ENCODE peak calls at places on chromosomes 5 and 9, in seven cellular contexts. One of them, this sample, is unnamed.

GRCh38 chr9:79020266-79020665 is 551.5 kb upstream of the TLE4 start:
- DNase-seq in anterior cingulate cortex: no peak
- DNase-seq in right atrium auricular region: no peak
- DNase-seq in NAMALWA: no peak
- DNase-seq in activated CD8-positive, alpha-beta memory T cell treated with anti-CD3 and anti-CD28 coated beads, Interleukin-2, amount 50 U/mL, for 48 hours: no peak
- DNase-seq in HCEC 1CT: no peak
- DNase-seq in naive B cell: no peak
- DNase-seq in this sample: no peak

GRCh38 chr9:98056403-98057094 is at the start of gene NANS:
- DNase-seq in anterior cingulate cortex: peak; percentile 84
- DNase-seq in right atrium auricular region: peak; percentile 95
- DNase-seq in NAMALWA: peak; percentile 94
- DNase-seq in activated CD8-positive, alpha-beta memory T cell treated with anti-CD3 and anti-CD28 coated beads, Interleukin-2, amount 50 U/mL, for 48 hours: peak; percentile 96
- DNase-seq in HCEC 1CT: peak; percentile 96
- DNase-seq in naive B cell: peak; percentile 90
- DNase-seq in this sample: peak; percentile 92

GRCh38 chr9:93093449-93094293 is 2.3 kb upstream of the CARD19 start:
- DNase-seq in anterior cingulate cortex: no peak
- DNase-seq in right atrium auricular region: no peak
- DNase-seq in NAMALWA: peak; percentile 64
- DNase-seq in activated CD8-positive, alpha-beta memory T cell treated with anti-CD3 and anti-CD28 coated beads, Interleukin-2, amount 50 U/mL, for 48 hours: peak; percentile 59
- DNase-seq in HCEC 1CT: no peak
- DNase-seq in naive B cell: peak; percentile 25
- DNase-seq in this sample: no peak

GRCh38 chr9:120845255-120845654 is 2.5 kb upstream of the PSMD5 start:
- DNase-seq in anterior cingulate cortex: no peak
- DNase-seq in right atrium auricular region: no peak
- DNase-seq in NAMALWA: no peak
- DNase-seq in activated CD8-positive, alpha-beta memory T cell treated with anti-CD3 and anti-CD28 coated beads, Interleukin-2, amount 50 U/mL, for 48 hours: peak; percentile 60
- DNase-seq in HCEC 1CT: peak; percentile 10
- DNase-seq in naive B cell: no peak
- DNase-seq in this sample: no peak

GRCh38 chr5:97098864-97099454 is 43.5 kb downstream of the LIX1 start:
- DNase-seq in anterior cingulate cortex: no peak
- DNase-seq in right atrium auricular region: no peak
- DNase-seq in NAMALWA: no peak
- DNase-seq in activated CD8-positive, alpha-beta memory T cell treated with anti-CD3 and anti-CD28 coated beads, Interleukin-2, amount 50 U/mL, for 48 hours: no peak
- DNase-seq in HCEC 1CT: no peak
- DNase-seq in naive B cell: no peak
- DNase-seq in this sample: no peak

GRCh38 chr9:111582888-111583287 is 16.6 kb downstream of the PTGR1 start:
- DNase-seq in anterior cingulate cortex: no peak
- DNase-seq in right atrium auricular region: no peak
- DNase-seq in NAMALWA: no peak
- DNase-seq in activated CD8-positive, alpha-beta memory T cell treated with anti-CD3 and anti-CD28 coated beads, Interleukin-2, amount 50 U/mL, for 48 hours: no peak
- DNase-seq in HCEC 1CT: peak; percentile 74
- DNase-seq in naive B cell: no peak
- DNase-seq in this sample: no peak

GRCh38 chr5:36373527-36374086 is 71.9 kb upstream of the RANBP3L start:
- DNase-seq in anterior cingulate cortex: no peak
- DNase-seq in right atrium auricular region: peak; percentile 92
- DNase-seq in NAMALWA: no peak
- DNase-seq in activated CD8-positive, alpha-beta memory T cell treated with anti-CD3 and anti-CD28 coated beads, Interleukin-2, amount 50 U/mL, for 48 hours: no peak
- DNase-seq in HCEC 1CT: peak; percentile 90
- DNase-seq in naive B cell: no peak
- DNase-seq in this sample: no peak

GRCh38 chr9:123724211-123724831 is 205.6 kb downstream of the DENND1A start:
- DNase-seq in anterior cingulate cortex: peak; percentile 4
- DNase-seq in right atrium auricular region: no peak
- DNase-seq in NAMALWA: no peak
- DNase-seq in activated CD8-positive, alpha-beta memory T cell treated with anti-CD3 and anti-CD28 coated beads, Interleukin-2, amount 50 U/mL, for 48 hours: no peak
- DNase-seq in HCEC 1CT: peak; percentile 50
- DNase-seq in naive B cell: no peak
- DNase-seq in this sample: no peak

GRCh38 chr5:132765311-132766019 is 11.6 kb downstream of the SEPTIN8 start:
- DNase-seq in anterior cingulate cortex: no peak
- DNase-seq in right atrium auricular region: no peak
- DNase-seq in NAMALWA: no peak
- DNase-seq in activated CD8-positive, alpha-beta memory T cell treated with anti-CD3 and anti-CD28 coated beads, Interleukin-2, amount 50 U/mL, for 48 hours: peak; percentile 39
- DNase-seq in HCEC 1CT: no peak
- DNase-seq in naive B cell: no peak
- DNase-seq in this sample: peak; percentile 29